ENCODE peak calls at places on chromosomes 5 and 9, in seven cellular contexts. H is hypothalamus, N is keratinocyte, D is ACHN, L is spleen, U is NCI-H1092 treated with DMSO at 0.1 percent for 48 hours, W is activated gamma-delta T cell treated with Interleukin-2 at 50 U/mL for 16 hours. G is an unnamed sample.
A peak's percentile ranks its signal among the peaks of the same experiment; 100 is the strongest.

GRCh38 chr5:116475232-116475828 is 99.3 kb downstream of the SEMA6A start:
- DNase-seq in N (no peak), W (no peak), D (no peak), U (no peak), H (no peak), L (no peak), G (no peak)

GRCh38 chr9:121942866-121943265 is 150.2 kb downstream of the TTLL11 start:
- DNase-seq in U (no peak), L (no peak), D (no peak), W (no peak), N (no peak), H (no peak), G (no peak)

GRCh38 chr5:107425541-107426031 is 245.2 kb downstream of the EFNA5 start:
- DNase-seq in D (peak; percentile 78), L (no peak), U (no peak), W (no peak), H (no peak), N (peak; percentile 32), G (no peak)

GRCh38 chr5:37133939-37134338 is 115.2 kb downstream of the CPLANE1 start:
- DNase-seq in H (no peak), U (no peak), D (no peak), L (no peak), W (no peak), N (no peak), G (no peak)

GRCh38 chr9:3768286-3768685 is 242.5 kb upstream of the RFX3 start:
- DNase-seq in H (no peak), L (no peak), D (no peak), W (no peak), U (no peak), N (no peak), G (no peak)

GRCh38 chr5:135214897-135215616 is 181.0 kb upstream of the PITX1 start:
- DNase-seq in H (no peak), W (no peak), L (no peak), U (no peak), D (no peak), N (no peak), G (no peak)

GRCh38 chr9:108045851-108046250 is 556.3 kb upstream of the KLF4 start:
- DNase-seq in W (no peak), N (no peak), H (no peak), U (no peak), L (no peak), D (no peak), G (no peak)

GRCh38 chr9:129884220-129885017 is 49.2 kb downstream of the USP20 start:
- DNase-seq in U (peak; percentile 84), N (peak; percentile 44), L (peak; percentile 100), W (peak; percentile 97), H (peak; percentile 73), D (peak; percentile 87), G (peak; percentile 91)

GRCh38 chr9:91727316-91727861 is 222.6 kb downstream of the ROR2 start:
- DNase-seq in H (no peak), N (no peak), U (peak; percentile 59), L (no peak), W (no peak), D (peak; percentile 50), G (peak; percentile 32)

GRCh38 chr5:127757576-127757975 is 54.4 kb downstream of the CCDC192 start:
- DNase-seq in H (peak; percentile 36), W (no peak), L (no peak), U (peak; percentile 1), D (peak; percentile 50), N (no peak), G (peak; percentile 82)

GRCh38 chr5:56516034-56516433 is 282.9 kb upstream of the ANKRD55 start:
- DNase-seq in L (no peak), U (peak; percentile 10), D (no peak), N (no peak), H (no peak), W (no peak), G (no peak)